ENCODE peak calls at places on chromosomes 16 and 17, in five cellular contexts. J is fibroblast of lung, W is GDM1, Z is M059J, Y is KG1. D is an unnamed sample.

GRCh38 chr17:61728297-61728836 is 135.0 kb downstream of the BRIP1 start:
- DNase-seq in J (no peak), W (no peak), Z (peak), Y (no peak), D (no peak)

GRCh38 chr17:50431219-50431618 is 5.2 kb downstream of the ACSF2 start:
- DNase-seq in J (no peak), W (no peak), Z (no peak), Y (no peak), D (no peak)

GRCh38 chr17:54982399-54982798 is 13.8 kb downstream of the STXBP4 start:
- DNase-seq in J (peak), W (no peak), Z (no peak), Y (no peak), D (no peak)

GRCh38 chr17:78557598-78558039 is 19.6 kb downstream of the DNAH17 start:
- DNase-seq in J (peak), W (no peak), Z (peak), Y (no peak), D (peak)

GRCh38 chr16:77434365-77435239 is at the start of gene ADAMTS18:
- DNase-seq in J (no peak), W (no peak), Z (no peak), Y (no peak), D (peak)

GRCh38 chr17:75011788-75012319 is 616 bp upstream of the MRPL58 start:
- DNase-seq in J (peak), W (no peak), Z (peak), Y (no peak), D (peak)

GRCh38 chr16:67278773-67279295 is 498 bp upstream of the PLEKHG4 start:
- DNase-seq in J (no peak), W (peak), Z (no peak), Y (peak), D (no peak)

GRCh38 chr16:86949116-86949515 is 368.1 kb downstream of the C16orf95 start:
- DNase-seq in J (no peak), W (no peak), Z (no peak), Y (no peak), D (no peak)

GRCh38 chr16:66948034-66948821 is 12.8 kb upstream of the CES3 start:
- DNase-seq in J (no peak), W (no peak), Z (peak), Y (no peak), D (peak)

GRCh38 chr17:17719199-17719940 is 38.1 kb downstream of the RAI1 start:
- DNase-seq in J (no peak), W (no peak), Z (no peak), Y (no peak), D (no peak)

GRCh38 chr16:84874983-84875382 is 55.2 kb downstream of the CRISPLD2 start:
- DNase-seq in J (no peak), W (no peak), Z (no peak), Y (no peak), D (no peak)

GRCh38 chr17:15744091-15744676 is 12.1 kb downstream of the TBC1D26 start:
- DNase-seq in J (no peak), W (no peak), Z (no peak), Y (no peak), D (no peak)

GRCh38 chr16:69329369-69330285 is 761 bp downstream of the PDF start:
- DNase-seq in J (peak), W (no peak), Z (peak), Y (no peak), D (peak)

GRCh38 chr16:67892375-67892774 is 679 bp upstream of the PSKH1 start:
- DNase-seq in J (no peak), W (no peak), Z (no peak), Y (no peak), D (no peak)

GRCh38 chr16:85172465-85173071 is 60.3 kb upstream of the CIBAR2 start:
- DNase-seq in J (peak), W (no peak), Z (peak), Y (no peak), D (peak)

GRCh38 chr16:1012722-1013592 is 31.4 kb downstream of the SOX8 start:
- DNase-seq in J (no peak), W (no peak), Z (no peak), Y (no peak), D (no peak)

GRCh38 chr16:80618862-80619648 is 78.3 kb downstream of the DYNLRB2 start:
- DNase-seq in J (no peak), W (no peak), Z (no peak), Y (no peak), D (no peak)

GRCh38 chr16:12639044-12639443 is 164.6 kb downstream of the CPPED1 start:
- DNase-seq in J (no peak), W (no peak), Z (peak), Y (no peak), D (peak)

D was measured in astrocyte of the hippocampus.